ENCODE peak calls at places on chromosomes 3 and 15, in eight cellular contexts. One of them, this sample, is unnamed.

GRCh38 chr3:160801386-160802118 is 45.5 kb downstream of the PPM1L start:
- DNase-seq in neural crest cell: no peak
- DNase-seq in left lung: peak; percentile 65
- DNase-seq in B cell: peak; percentile 14
- DNase-seq in HFFc6: peak; percentile 3
- DNase-seq in Calu3: no peak
- DNase-seq in left ventricle myocardium inferior: peak; percentile 24
- DNase-seq in heart left ventricle: peak; percentile 68
- DNase-seq in this sample: no peak

GRCh38 chr3:25151497-25151896 is 276.6 kb upstream of the RARB start:
- DNase-seq in HFFc6: no peak
- DNase-seq in left ventricle myocardium inferior: no peak
- DNase-seq in neural crest cell: no peak
- DNase-seq in left lung: no peak
- DNase-seq in Calu3: no peak
- DNase-seq in B cell: no peak
- DNase-seq in heart left ventricle: no peak
- DNase-seq in this sample: no peak

GRCh38 chr3:185308126-185308754 is 54.4 kb upstream of the EHHADH start:
- DNase-seq in left ventricle myocardium inferior: no peak
- DNase-seq in neural crest cell: peak; percentile 77
- DNase-seq in HFFc6: peak; percentile 63
- DNase-seq in heart left ventricle: no peak
- DNase-seq in B cell: peak; percentile 74
- DNase-seq in left lung: no peak
- DNase-seq in Calu3: peak; percentile 90
- DNase-seq in this sample: peak; percentile 57

GRCh38 chr3:134072881-134073582 is 43.3 kb upstream of the SLCO2A1 start:
- DNase-seq in HFFc6: no peak
- DNase-seq in heart left ventricle: no peak
- DNase-seq in B cell: no peak
- DNase-seq in left lung: no peak
- DNase-seq in neural crest cell: no peak
- DNase-seq in left ventricle myocardium inferior: no peak
- DNase-seq in Calu3: no peak
- DNase-seq in this sample: no peak

GRCh38 chr3:23710555-23710954 is 95.2 kb upstream of the UBE2E1 start:
- DNase-seq in HFFc6: no peak
- DNase-seq in left lung: no peak
- DNase-seq in neural crest cell: no peak
- DNase-seq in heart left ventricle: peak; percentile 80
- DNase-seq in Calu3: no peak
- DNase-seq in B cell: no peak
- DNase-seq in left ventricle myocardium inferior: peak; percentile 46
- DNase-seq in this sample: no peak

GRCh38 chr3:42653560-42654330 is at the start of gene ZBTB47:
- DNase-seq in HFFc6: no peak
- DNase-seq in left ventricle myocardium inferior: peak; percentile 77
- DNase-seq in heart left ventricle: peak; percentile 85
- DNase-seq in Calu3: no peak
- DNase-seq in left lung: peak; percentile 75
- DNase-seq in neural crest cell: no peak
- DNase-seq in B cell: peak; percentile 43
- DNase-seq in this sample: no peak

GRCh38 chr3:57100046-57100695 is 39.7 kb downstream of the SPATA12 start:
- DNase-seq in heart left ventricle: peak; percentile 55
- DNase-seq in left ventricle myocardium inferior: no peak
- DNase-seq in neural crest cell: peak; percentile 79
- DNase-seq in B cell: peak; percentile 72
- DNase-seq in left lung: peak; percentile 40
- DNase-seq in Calu3: peak; percentile 79
- DNase-seq in HFFc6: peak; percentile 67
- DNase-seq in this sample: peak; percentile 62

GRCh38 chr3:52501046-52501445 is 5.9 kb downstream of the STAB1 start:
- DNase-seq in Calu3: no peak
- DNase-seq in left lung: no peak
- DNase-seq in heart left ventricle: no peak
- DNase-seq in left ventricle myocardium inferior: no peak
- DNase-seq in neural crest cell: no peak
- DNase-seq in HFFc6: no peak
- DNase-seq in B cell: no peak
- DNase-seq in this sample: no peak

GRCh38 chr3:128346562-128346961 is 120.1 kb downstream of the DNAJB8 start:
- DNase-seq in neural crest cell: no peak
- DNase-seq in B cell: no peak
- DNase-seq in heart left ventricle: no peak
- DNase-seq in Calu3: no peak
- DNase-seq in HFFc6: no peak
- DNase-seq in left lung: no peak
- DNase-seq in left ventricle myocardium inferior: no peak
- DNase-seq in this sample: no peak

GRCh38 chr3:143881102-143881501 is 32.8 kb upstream of the SLC9A9 start:
- DNase-seq in left ventricle myocardium inferior: no peak
- DNase-seq in left lung: no peak
- DNase-seq in neural crest cell: no peak
- DNase-seq in Calu3: no peak
- DNase-seq in HFFc6: no peak
- DNase-seq in heart left ventricle: no peak
- DNase-seq in B cell: no peak
- DNase-seq in this sample: no peak

GRCh38 chr3:89405145-89405544 is 297.7 kb downstream of the EPHA3 start:
- DNase-seq in Calu3: no peak
- DNase-seq in neural crest cell: no peak
- DNase-seq in left lung: no peak
- DNase-seq in left ventricle myocardium inferior: no peak
- DNase-seq in heart left ventricle: no peak
- DNase-seq in B cell: no peak
- DNase-seq in HFFc6: no peak
- DNase-seq in this sample: no peak

GRCh38 chr3:132135628-132136333 is 101.0 kb upstream of the CPNE4 start:
- DNase-seq in left lung: peak; percentile 35
- DNase-seq in heart left ventricle: no peak
- DNase-seq in HFFc6: peak; percentile 98
- DNase-seq in Calu3: peak; percentile 80
- DNase-seq in left ventricle myocardium inferior: no peak
- DNase-seq in neural crest cell: no peak
- DNase-seq in B cell: no peak
- DNase-seq in this sample: no peak

GRCh38 chr3:43212914-43213611 is 73.3 kb upstream of the SNRK start:
- DNase-seq in left lung: no peak
- DNase-seq in left ventricle myocardium inferior: no peak
- DNase-seq in heart left ventricle: no peak
- DNase-seq in HFFc6: no peak
- DNase-seq in Calu3: peak; percentile 61
- DNase-seq in neural crest cell: no peak
- DNase-seq in B cell: no peak
- DNase-seq in this sample: no peak

GRCh38 chr15:60396964-60397771 is 618 bp downstream of the ANXA2 start:
- DNase-seq in Calu3: peak; percentile 85
- DNase-seq in left ventricle myocardium inferior: peak; percentile 79
- DNase-seq in left lung: peak; percentile 76
- DNase-seq in HFFc6: peak; percentile 72
- DNase-seq in B cell: peak; percentile 57
- DNase-seq in neural crest cell: no peak
- DNase-seq in heart left ventricle: peak; percentile 83
- DNase-seq in this sample: no peak

GRCh38 chr3:144107923-144108322 is 136.3 kb downstream of the DIPK2A start:
- DNase-seq in neural crest cell: no peak
- DNase-seq in B cell: no peak
- DNase-seq in Calu3: no peak
- DNase-seq in heart left ventricle: no peak
- DNase-seq in left lung: no peak
- DNase-seq in HFFc6: no peak
- DNase-seq in left ventricle myocardium inferior: no peak
- DNase-seq in this sample: no peak

GRCh38 chr3:186979837-186980236 is 49.5 kb downstream of the ST6GAL1 start:
- DNase-seq in B cell: no peak
- DNase-seq in left lung: no peak
- DNase-seq in Calu3: no peak
- DNase-seq in heart left ventricle: no peak
- DNase-seq in neural crest cell: no peak
- DNase-seq in HFFc6: peak; percentile 20
- DNase-seq in left ventricle myocardium inferior: no peak
- DNase-seq in this sample: no peak

GRCh38 chr3:73214846-73215245 is 153.4 kb downstream of the EBLN2 start:
- DNase-seq in Calu3: no peak
- DNase-seq in left ventricle myocardium inferior: no peak
- DNase-seq in neural crest cell: no peak
- DNase-seq in HFFc6: no peak
- DNase-seq in left lung: no peak
- DNase-seq in B cell: no peak
- DNase-seq in heart left ventricle: no peak
- DNase-seq in this sample: no peak

GRCh38 chr3:15959434-15959811 is 161.6 kb upstream of the ANKRD28 start:
- DNase-seq in HFFc6: peak; percentile 41
- DNase-seq in neural crest cell: no peak
- DNase-seq in left lung: no peak
- DNase-seq in heart left ventricle: no peak
- DNase-seq in Calu3: no peak
- DNase-seq in B cell: no peak
- DNase-seq in left ventricle myocardium inferior: no peak
- DNase-seq in this sample: no peak

GRCh38 chr3:194327030-194327413 is 24.1 kb downstream of the CPN2 start:
- DNase-seq in Calu3: no peak
- DNase-seq in HFFc6: no peak
- DNase-seq in neural crest cell: no peak
- DNase-seq in left lung: no peak
- DNase-seq in left ventricle myocardium inferior: no peak
- DNase-seq in B cell: peak; percentile 41
- DNase-seq in heart left ventricle: no peak
- DNase-seq in this sample: no peak
- TF ChIP-seq CTCF in Calu3: no peak
- TF ChIP-seq CTCF in HFFc6: no peak
- TF ChIP-seq CTCF in neural crest cell: no peak
- TF ChIP-seq CTCF in left lung: no peak
- TF ChIP-seq CTCF in left ventricle myocardium inferior: no peak
- TF ChIP-seq CTCF in B cell: no peak
- TF ChIP-seq CTCF in heart left ventricle: no peak
- TF ChIP-seq CTCF in this sample: no peak

GRCh38 chr3:147886889-147887288 is 477.7 kb downstream of the ZIC1 start:
- DNase-seq in neural crest cell: no peak
- DNase-seq in HFFc6: no peak
- DNase-seq in B cell: no peak
- DNase-seq in left lung: no peak
- DNase-seq in Calu3: no peak
- DNase-seq in heart left ventricle: no peak
- DNase-seq in left ventricle myocardium inferior: no peak
- DNase-seq in this sample: no peak

GRCh38 chr3:147890114-147890513 is 480.9 kb downstream of the ZIC1 start:
- DNase-seq in Calu3: no peak
- DNase-seq in B cell: no peak
- DNase-seq in HFFc6: no peak
- DNase-seq in left lung: no peak
- DNase-seq in left ventricle myocardium inferior: no peak
- DNase-seq in heart left ventricle: no peak
- DNase-seq in neural crest cell: no peak
- DNase-seq in this sample: no peak

GRCh38 chr3:147881933-147882332 is 472.8 kb downstream of the ZIC1 start:
- DNase-seq in HFFc6: no peak
- DNase-seq in B cell: no peak
- DNase-seq in neural crest cell: no peak
- DNase-seq in left ventricle myocardium inferior: no peak
- DNase-seq in heart left ventricle: no peak
- DNase-seq in left lung: no peak
- DNase-seq in Calu3: no peak
- DNase-seq in this sample: no peak

DNA sequence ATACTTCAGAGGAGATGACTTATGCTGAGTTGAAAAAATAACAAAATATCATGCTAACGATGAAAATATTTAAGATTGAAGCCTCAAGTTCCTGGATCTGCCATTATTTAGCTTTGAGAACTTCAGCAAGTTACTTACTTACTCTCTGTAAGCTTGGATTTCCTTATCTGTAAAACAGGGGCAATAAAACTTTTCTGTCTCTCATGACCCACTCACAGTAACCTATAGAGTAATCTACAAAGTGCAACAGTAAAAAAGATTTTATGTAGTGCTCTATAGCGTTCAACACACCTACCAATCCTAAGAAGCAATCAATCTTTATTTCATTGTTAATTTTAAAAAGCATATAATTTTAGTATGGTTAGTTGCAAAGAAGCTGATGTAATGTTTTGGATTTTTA is 478.6 kb downstream of the ZIC1 start:
- DNase-seq in neural crest cell: no peak
- DNase-seq in Calu3: no peak
- DNase-seq in left ventricle myocardium inferior: no peak
- DNase-seq in heart left ventricle: no peak
- DNase-seq in left lung: no peak
- DNase-seq in HFFc6: no peak
- DNase-seq in B cell: no peak
- DNase-seq in this sample: no peak
- TF ChIP-seq CTCF in neural crest cell: no peak
- TF ChIP-seq CTCF in Calu3: no peak
- TF ChIP-seq CTCF in left ventricle myocardium inferior: no peak
- TF ChIP-seq CTCF in heart left ventricle: no peak
- TF ChIP-seq CTCF in left lung: no peak
- TF ChIP-seq CTCF in HFFc6: no peak
- TF ChIP-seq CTCF in B cell: no peak
- TF ChIP-seq CTCF in this sample: no peak

GRCh38 chr3:155420869-155421486 is 127.5 kb upstream of the STRIT1 start:
- DNase-seq in B cell: no peak
- DNase-seq in neural crest cell: no peak
- DNase-seq in left lung: no peak
- DNase-seq in heart left ventricle: no peak
- DNase-seq in Calu3: no peak
- DNase-seq in HFFc6: no peak
- DNase-seq in left ventricle myocardium inferior: no peak
- DNase-seq in this sample: no peak
- TF ChIP-seq CTCF in B cell: no peak
- TF ChIP-seq CTCF in neural crest cell: no peak
- TF ChIP-seq CTCF in left lung: no peak
- TF ChIP-seq CTCF in heart left ventricle: no peak
- TF ChIP-seq CTCF in Calu3: no peak
- TF ChIP-seq CTCF in HFFc6: no peak
- TF ChIP-seq CTCF in left ventricle myocardium inferior: no peak
- TF ChIP-seq CTCF in this sample: no peak

GRCh38 chr15:74182131-74182530 is 8.6 kb downstream of the ISLR start:
- DNase-seq in Calu3: no peak
- DNase-seq in B cell: no peak
- DNase-seq in left ventricle myocardium inferior: no peak
- DNase-seq in left lung: peak; percentile 21
- DNase-seq in neural crest cell: no peak
- DNase-seq in HFFc6: no peak
- DNase-seq in heart left ventricle: peak; percentile 11
- DNase-seq in this sample: no peak

GRCh38 chr15:74180689-74181602 is 7.4 kb downstream of the ISLR start:
- DNase-seq in left ventricle myocardium inferior: no peak
- DNase-seq in B cell: no peak
- DNase-seq in heart left ventricle: peak; percentile 41
- DNase-seq in neural crest cell: no peak
- DNase-seq in left lung: peak; percentile 29
- DNase-seq in Calu3: no peak
- DNase-seq in HFFc6: no peak
- DNase-seq in this sample: no peak

GRCh38 chr15:74178326-74179100 is 5.0 kb downstream of the ISLR start:
- DNase-seq in B cell: no peak
- DNase-seq in HFFc6: no peak
- DNase-seq in left lung: peak; percentile 17
- DNase-seq in neural crest cell: no peak
- DNase-seq in left ventricle myocardium inferior: no peak
- DNase-seq in Calu3: no peak
- DNase-seq in heart left ventricle: peak; percentile 15
- DNase-seq in this sample: no peak

GRCh38 chr15:74179101-74179841 is 5.8 kb downstream of the ISLR start:
- DNase-seq in B cell: no peak
- DNase-seq in neural crest cell: no peak
- DNase-seq in left lung: peak; percentile 62
- DNase-seq in left ventricle myocardium inferior: peak; percentile 78
- DNase-seq in heart left ventricle: peak; percentile 88
- DNase-seq in Calu3: peak; percentile 74
- DNase-seq in HFFc6: peak; percentile 95
- DNase-seq in this sample: no peak

GRCh38 chr15:74179983-74180688 is 6.6 kb downstream of the ISLR start:
- DNase-seq in heart left ventricle: peak; percentile 67
- DNase-seq in HFFc6: peak; percentile 69
- DNase-seq in neural crest cell: no peak
- DNase-seq in left ventricle myocardium inferior: peak; percentile 44
- DNase-seq in Calu3: no peak
- DNase-seq in left lung: peak; percentile 34
- DNase-seq in B cell: no peak
- DNase-seq in this sample: no peak
- TF ChIP-seq CTCF in heart left ventricle: no peak
- TF ChIP-seq CTCF in HFFc6: peak; percentile 62
- TF ChIP-seq CTCF in neural crest cell: no peak
- TF ChIP-seq CTCF in left ventricle myocardium inferior: no peak
- TF ChIP-seq CTCF in Calu3: no peak
- TF ChIP-seq CTCF in left lung: no peak
- TF ChIP-seq CTCF in B cell: no peak
- TF ChIP-seq CTCF in this sample: peak; percentile 31